ENCODE peak calls at places on chromosomes 7 and 10, in ten cellular contexts. One of them, this sample, is unnamed.

GRCh38 chr7:41696323-41696916 is 6.5 kb downstream of the INHBA start:
- DNase-seq in GM06990: no peak
- DNase-seq in NB4: peak
- DNase-seq in fibroblast of mammary gland: peak
- DNase-seq in stomach: peak
- DNase-seq in fibroblast of the aortic adventitia: peak
- DNase-seq in heart left ventricle: peak
- DNase-seq in brain microvascular endothelial cell: peak
- DNase-seq in B cell: no peak
- DNase-seq in left lung: peak
- DNase-seq in this sample: peak

GRCh38 chr7:106568680-106569499 is 92.1 kb downstream of the CCDC71L start:
- DNase-seq in GM06990: no peak
- DNase-seq in NB4: peak
- DNase-seq in fibroblast of mammary gland: peak
- DNase-seq in stomach: no peak
- DNase-seq in fibroblast of the aortic adventitia: peak
- DNase-seq in heart left ventricle: no peak
- DNase-seq in brain microvascular endothelial cell: no peak
- DNase-seq in B cell: no peak
- DNase-seq in left lung: no peak
- DNase-seq in this sample: peak

GRCh38 chr10:124332426-124332825 is 86.3 kb downstream of the OAT start:
- DNase-seq in GM06990: no peak
- DNase-seq in NB4: peak
- DNase-seq in fibroblast of mammary gland: no peak
- DNase-seq in stomach: no peak
- DNase-seq in fibroblast of the aortic adventitia: peak
- DNase-seq in heart left ventricle: no peak
- DNase-seq in brain microvascular endothelial cell: peak
- DNase-seq in B cell: peak
- DNase-seq in left lung: no peak
- DNase-seq in this sample: peak

GRCh38 chr7:5429857-5430611 is 6.4 kb upstream of the TNRC18 start:
- DNase-seq in GM06990: no peak
- DNase-seq in NB4: no peak
- DNase-seq in fibroblast of mammary gland: peak
- DNase-seq in stomach: peak
- DNase-seq in fibroblast of the aortic adventitia: peak
- DNase-seq in heart left ventricle: peak
- DNase-seq in brain microvascular endothelial cell: no peak
- DNase-seq in B cell: no peak
- DNase-seq in left lung: peak
- DNase-seq in this sample: peak

GRCh38 chr10:92729886-92730285 is 40.1 kb downstream of the HHEX start:
- DNase-seq in GM06990: peak
- DNase-seq in NB4: no peak
- DNase-seq in fibroblast of mammary gland: no peak
- DNase-seq in stomach: no peak
- DNase-seq in fibroblast of the aortic adventitia: no peak
- DNase-seq in heart left ventricle: no peak
- DNase-seq in brain microvascular endothelial cell: no peak
- DNase-seq in B cell: no peak
- DNase-seq in left lung: no peak
- DNase-seq in this sample: no peak

GRCh38 chr7:80496586-80496985 is 15.3 kb downstream of the GNAT3 start:
- DNase-seq in GM06990: no peak
- DNase-seq in NB4: no peak
- DNase-seq in fibroblast of mammary gland: peak
- DNase-seq in stomach: no peak
- DNase-seq in fibroblast of the aortic adventitia: no peak
- DNase-seq in heart left ventricle: no peak
- DNase-seq in brain microvascular endothelial cell: no peak
- DNase-seq in B cell: no peak
- DNase-seq in left lung: no peak
- DNase-seq in this sample: peak

GRCh38 chr7:135270577-135271254 is 37.1 kb downstream of the STRA8 start:
- DNase-seq in GM06990: no peak
- DNase-seq in NB4: no peak
- DNase-seq in fibroblast of mammary gland: no peak
- DNase-seq in stomach: no peak
- DNase-seq in fibroblast of the aortic adventitia: no peak
- DNase-seq in heart left ventricle: no peak
- DNase-seq in brain microvascular endothelial cell: no peak
- DNase-seq in B cell: no peak
- DNase-seq in left lung: no peak
- DNase-seq in this sample: no peak

GRCh38 chr10:120516426-120516825 is 59.4 kb downstream of the PLPP4 start:
- DNase-seq in GM06990: no peak
- DNase-seq in NB4: no peak
- DNase-seq in fibroblast of mammary gland: no peak
- DNase-seq in stomach: no peak
- DNase-seq in fibroblast of the aortic adventitia: no peak
- DNase-seq in heart left ventricle: no peak
- DNase-seq in brain microvascular endothelial cell: no peak
- DNase-seq in B cell: no peak
- DNase-seq in left lung: no peak
- DNase-seq in this sample: no peak

GRCh38 chr7:71784180-71784579 is 628.0 kb downstream of the CALN1 start:
- DNase-seq in GM06990: no peak
- DNase-seq in NB4: no peak
- DNase-seq in fibroblast of mammary gland: no peak
- DNase-seq in stomach: no peak
- DNase-seq in fibroblast of the aortic adventitia: no peak
- DNase-seq in heart left ventricle: no peak
- DNase-seq in brain microvascular endothelial cell: no peak
- DNase-seq in B cell: no peak
- DNase-seq in left lung: no peak
- DNase-seq in this sample: no peak

GRCh38 chr10:124917939-124918830 is 23.7 kb upstream of the ZRANB1 start:
- DNase-seq in GM06990: peak
- DNase-seq in NB4: no peak
- DNase-seq in fibroblast of mammary gland: peak
- DNase-seq in stomach: no peak
- DNase-seq in fibroblast of the aortic adventitia: peak
- DNase-seq in heart left ventricle: no peak
- DNase-seq in brain microvascular endothelial cell: no peak
- DNase-seq in B cell: no peak
- DNase-seq in left lung: no peak
- DNase-seq in this sample: peak

GRCh38 chr10:6520138-6520537 is 59.9 kb downstream of the PRKCQ start:
- DNase-seq in GM06990: no peak
- DNase-seq in NB4: no peak
- DNase-seq in fibroblast of mammary gland: no peak
- DNase-seq in stomach: no peak
- DNase-seq in fibroblast of the aortic adventitia: no peak
- DNase-seq in heart left ventricle: no peak
- DNase-seq in brain microvascular endothelial cell: no peak
- DNase-seq in B cell: no peak
- DNase-seq in left lung: no peak
- DNase-seq in this sample: no peak

GRCh38 chr10:103171278-103171677 is 21.8 kb downstream of the NT5C2 start:
- DNase-seq in GM06990: no peak
- DNase-seq in NB4: no peak
- DNase-seq in fibroblast of mammary gland: no peak
- DNase-seq in stomach: no peak
- DNase-seq in fibroblast of the aortic adventitia: no peak
- DNase-seq in heart left ventricle: no peak
- DNase-seq in brain microvascular endothelial cell: no peak
- DNase-seq in B cell: no peak
- DNase-seq in left lung: no peak
- DNase-seq in this sample: no peak

GRCh38 chr7:87886875-87887274 is 10.6 kb downstream of the DBF4 start:
- DNase-seq in GM06990: no peak
- DNase-seq in NB4: peak
- DNase-seq in fibroblast of mammary gland: peak
- DNase-seq in stomach: no peak
- DNase-seq in fibroblast of the aortic adventitia: peak
- DNase-seq in heart left ventricle: no peak
- DNase-seq in brain microvascular endothelial cell: no peak
- DNase-seq in B cell: no peak
- DNase-seq in left lung: no peak
- DNase-seq in this sample: peak
- TF ChIP-seq CTCF in GM06990: peak
- TF ChIP-seq CTCF in NB4: no peak
- TF ChIP-seq CTCF in fibroblast of mammary gland: peak
- TF ChIP-seq CTCF in stomach: no peak
- TF ChIP-seq CTCF in fibroblast of the aortic adventitia: peak
- TF ChIP-seq CTCF in heart left ventricle: peak
- TF ChIP-seq CTCF in brain microvascular endothelial cell: no peak
- TF ChIP-seq CTCF in B cell: peak
- TF ChIP-seq CTCF in left lung: peak
- TF ChIP-seq CTCF in this sample: peak

GRCh38 chr10:113616244-113617074 is 47.4 kb downstream of the NRAP start:
- DNase-seq in GM06990: no peak
- DNase-seq in NB4: peak
- DNase-seq in fibroblast of mammary gland: peak
- DNase-seq in stomach: no peak
- DNase-seq in fibroblast of the aortic adventitia: no peak
- DNase-seq in heart left ventricle: no peak
- DNase-seq in brain microvascular endothelial cell: peak
- DNase-seq in B cell: no peak
- DNase-seq in left lung: no peak
- DNase-seq in this sample: peak
- TF ChIP-seq CTCF in GM06990: peak
- TF ChIP-seq CTCF in NB4: peak
- TF ChIP-seq CTCF in fibroblast of mammary gland: peak
- TF ChIP-seq CTCF in stomach: no peak
- TF ChIP-seq CTCF in fibroblast of the aortic adventitia: peak
- TF ChIP-seq CTCF in heart left ventricle: peak
- TF ChIP-seq CTCF in brain microvascular endothelial cell: peak
- TF ChIP-seq CTCF in B cell: no peak
- TF ChIP-seq CTCF in left lung: no peak
- TF ChIP-seq CTCF in this sample: peak

GRCh38 chr7:127158659-127159058 is 94.1 kb downstream of the GRM8 start:
- DNase-seq in GM06990: no peak
- DNase-seq in NB4: peak
- DNase-seq in fibroblast of mammary gland: no peak
- DNase-seq in stomach: no peak
- DNase-seq in fibroblast of the aortic adventitia: no peak
- DNase-seq in heart left ventricle: no peak
- DNase-seq in brain microvascular endothelial cell: no peak
- DNase-seq in B cell: no peak
- DNase-seq in left lung: no peak
- DNase-seq in this sample: no peak
- TF ChIP-seq CTCF in GM06990: peak
- TF ChIP-seq CTCF in NB4: peak
- TF ChIP-seq CTCF in fibroblast of mammary gland: peak
- TF ChIP-seq CTCF in stomach: no peak
- TF ChIP-seq CTCF in fibroblast of the aortic adventitia: no peak
- TF ChIP-seq CTCF in heart left ventricle: no peak
- TF ChIP-seq CTCF in brain microvascular endothelial cell: no peak
- TF ChIP-seq CTCF in B cell: no peak
- TF ChIP-seq CTCF in left lung: no peak
- TF ChIP-seq CTCF in this sample: peak

GRCh38 chr7:98301693-98302470 is 20.4 kb downstream of the BRI3 start:
- DNase-seq in GM06990: no peak
- DNase-seq in NB4: no peak
- DNase-seq in fibroblast of mammary gland: no peak
- DNase-seq in stomach: no peak
- DNase-seq in fibroblast of the aortic adventitia: no peak
- DNase-seq in heart left ventricle: no peak
- DNase-seq in brain microvascular endothelial cell: no peak
- DNase-seq in B cell: no peak
- DNase-seq in left lung: no peak
- DNase-seq in this sample: no peak

GRCh38 chr7:98303906-98304305 is 22.4 kb downstream of the BRI3 start:
- DNase-seq in GM06990: no peak
- DNase-seq in NB4: no peak
- DNase-seq in fibroblast of mammary gland: no peak
- DNase-seq in stomach: no peak
- DNase-seq in fibroblast of the aortic adventitia: no peak
- DNase-seq in heart left ventricle: no peak
- DNase-seq in brain microvascular endothelial cell: no peak
- DNase-seq in B cell: no peak
- DNase-seq in left lung: no peak
- DNase-seq in this sample: no peak

GRCh38 chr7:98297619-98298286 is 16.3 kb downstream of the BRI3 start:
- DNase-seq in GM06990: no peak
- DNase-seq in NB4: no peak
- DNase-seq in fibroblast of mammary gland: no peak
- DNase-seq in stomach: no peak
- DNase-seq in fibroblast of the aortic adventitia: no peak
- DNase-seq in heart left ventricle: no peak
- DNase-seq in brain microvascular endothelial cell: no peak
- DNase-seq in B cell: no peak
- DNase-seq in left lung: peak
- DNase-seq in this sample: no peak

GRCh38 chr7:98303176-98303865 is 21.8 kb downstream of the BRI3 start:
- DNase-seq in GM06990: no peak
- DNase-seq in NB4: no peak
- DNase-seq in fibroblast of mammary gland: no peak
- DNase-seq in stomach: no peak
- DNase-seq in fibroblast of the aortic adventitia: no peak
- DNase-seq in heart left ventricle: no peak
- DNase-seq in brain microvascular endothelial cell: no peak
- DNase-seq in B cell: no peak
- DNase-seq in left lung: no peak
- DNase-seq in this sample: no peak

GRCh38 chr7:98300595-98301372 is 19.3 kb downstream of the BRI3 start:
- DNase-seq in GM06990: no peak
- DNase-seq in NB4: no peak
- DNase-seq in fibroblast of mammary gland: no peak
- DNase-seq in stomach: no peak
- DNase-seq in fibroblast of the aortic adventitia: no peak
- DNase-seq in heart left ventricle: no peak
- DNase-seq in brain microvascular endothelial cell: no peak
- DNase-seq in B cell: no peak
- DNase-seq in left lung: no peak
- DNase-seq in this sample: no peak
- TF ChIP-seq CTCF in GM06990: no peak
- TF ChIP-seq CTCF in NB4: no peak
- TF ChIP-seq CTCF in fibroblast of mammary gland: no peak
- TF ChIP-seq CTCF in stomach: no peak
- TF ChIP-seq CTCF in fibroblast of the aortic adventitia: no peak
- TF ChIP-seq CTCF in heart left ventricle: no peak
- TF ChIP-seq CTCF in brain microvascular endothelial cell: no peak
- TF ChIP-seq CTCF in B cell: no peak
- TF ChIP-seq CTCF in left lung: no peak
- TF ChIP-seq CTCF in this sample: no peak

This sample was measured in HFFc6.